ENCODE peak calls at places on chromosomes 1 and 21, in seven cellular contexts. I, R, Z, O, N, A and B are unnamed samples. For H3K4me1, the result is how much of the 10 kb centered on the place peaks cover.

GRCh38 chr21:26844258-26845065 is 747 bp downstream of the ADAMTS1 start:
- DNase-seq in I (no peak), R (peak), Z (peak), O (no peak), N (no peak), A (peak), B (peak)

GRCh38 chr21:46183910-46184624 is at the start of gene SPATC1L:
- DNase-seq in I (no peak), R (peak), Z (peak), O (no peak), N (peak), A (peak), B (peak)

GRCh38 chr1:86423473-86423872 is 498 bp upstream of the CLCA2 start:
- DNase-seq in I (no peak), R (no peak), Z (no peak), O (no peak), N (no peak), A (no peak), B (no peak)

GRCh38 chr1:180157576-180158057 is 2.9 kb downstream of the QSOX1 start:
- DNase-seq in I (no peak), R (no peak), Z (no peak), O (no peak), N (no peak), A (no peak), B (no peak)

GRCh38 chr1:53123462-53124129 is 18.8 kb downstream of the SLC1A7 start:
- DNase-seq in I (no peak), R (no peak), Z (peak), O (no peak), N (no peak), A (peak), B (no peak)

GRCh38 chr1:27395441-27396195 is 3.2 kb downstream of the GPR3 start:
- DNase-seq in I (peak), R (peak), Z (peak), O (peak), N (peak), A (peak), B (peak)

GRCh38 chr1:226110249-226111108 is 48.0 kb downstream of the H3-3A start:
- DNase-seq in I (peak), R (peak), Z (peak), O (peak), N (peak), A (peak), B (peak)

GRCh38 chr1:30194741-30195423 is 528.5 kb downstream of the MATN1 start:
- DNase-seq in I (no peak), R (no peak), Z (no peak), O (no peak), N (no peak), A (no peak), B (no peak)

GRCh38 chr1:167059045-167059728 is 31.0 kb downstream of the GPA33 start:
- DNase-seq in I (peak), R (peak), Z (peak), O (peak), N (peak), A (peak), B (peak)

GRCh38 chr1:16371725-16372124 is 4.7 kb downstream of the SZRD1 start:
- DNase-seq in I (no peak), R (no peak), Z (peak), O (no peak), N (no peak), A (no peak), B (no peak)

GRCh38 chr21:42245348-42246185 is 26.6 kb downstream of the ABCG1 start:
- DNase-seq in I (no peak), R (peak), Z (no peak), O (no peak), N (no peak), A (peak), B (peak)

GRCh38 chr1:204493882-204494280 is 724 bp downstream of the PIK3C2B start:
- DNase-seq in I (peak), R (peak), Z (peak), O (peak), N (peak), A (peak), B (peak)

GRCh38 chr1:42941640-42942330 is 16.9 kb downstream of the SLC2A1 start:
- DNase-seq in I (no peak), R (no peak), Z (peak), O (no peak), N (no peak), A (peak), B (no peak)

GRCh38 chr1:92481598-92482403 is 4.9 kb downstream of the GFI1 start:
- DNase-seq in I (no peak), R (peak), Z (no peak), O (no peak), N (no peak), A (no peak), B (peak)

GRCh38 chr1:15886613-15887167 is 39.2 kb downstream of the SPEN start:
- DNase-seq in I (no peak), R (no peak), Z (no peak), O (no peak), N (no peak), A (no peak), B (no peak)

GRCh38 chr1:60978421-60979357 is 103.7 kb upstream of the NFIA start:
- DNase-seq in I (peak), R (peak), Z (peak), O (peak), N (peak), A (peak), B (peak)

GRCh38 chr1:234582626-234583354 is 27.2 kb downstream of the IRF2BP2 start:
- DNase-seq in I (no peak), R (no peak), Z (peak), O (no peak), N (no peak), A (peak), B (peak)

GRCh38 chr1:24248859-24249258 is 61.8 kb upstream of the IFNLR1 start:
- DNase-seq in I (no peak), R (no peak), Z (no peak), O (no peak), N (peak), A (no peak), B (no peak)

GRCh38 chr1:101245575-101245927 is 8.7 kb downstream of the S1PR1 start:
- DNase-seq in I (no peak), R (no peak), Z (no peak), O (no peak), N (no peak), A (no peak), B (no peak)

GRCh38 chr1:106278706-106279105 is 777.8 kb upstream of the PRMT6 start:
- DNase-seq in I (no peak), R (no peak), Z (peak), O (no peak), N (no peak), A (no peak), B (no peak)
- H3K27ac ChIP-seq in I (no peak), R (no peak), Z (no peak), O (no peak), N (no peak), A (no peak), B (no peak)

GRCh38 chr1:85200870-85201339 is at the start of gene SYDE2:
- DNase-seq in I (peak), R (peak), Z (peak), O (peak), N (peak), A (peak), B (peak)

GRCh38 chr1:85201340-85202091 is 700 bp upstream of the SYDE2 start:
- DNase-seq in I (peak), R (peak), Z (peak), O (peak), N (peak), A (peak), B (peak)

GRCh38 chr1:85202864-85203255 is 2.0 kb upstream of the SYDE2 start:
- DNase-seq in I (no peak), R (no peak), Z (no peak), O (no peak), N (no peak), A (no peak), B (no peak)

GRCh38 chr1:85203573-85204169 is 2.9 kb upstream of the SYDE2 start:
- DNase-seq in I (no peak), R (no peak), Z (no peak), O (no peak), N (no peak), A (no peak), B (no peak)

GRCh38 chr1:85202092-85202863 is 1.5 kb upstream of the SYDE2 start:
- DNase-seq in I (no peak), R (no peak), Z (no peak), O (no peak), N (no peak), A (no peak), B (no peak)
- H3K4me1 ChIP-seq in I (under half), R (under half), Z (under half), O (under half), N (under half), A (under half), B (under half)

GRCh38 chr1:87905651-87906050 is 577.0 kb downstream of the LMO4 start:
- DNase-seq in I (no peak), R (no peak), Z (no peak), O (no peak), N (no peak), A (no peak), B (peak)
- H3K27ac ChIP-seq in I (no peak), R (no peak), Z (no peak), O (no peak), N (no peak), A (no peak), B (peak)

GRCh38 chr1:65165269-65166002 is 17.4 kb downstream of the AK4 start:
- DNase-seq in I (no peak), R (no peak), Z (no peak), O (no peak), N (peak), A (peak), B (no peak)
- H3K4me1 ChIP-seq in I (under half), R (under half), Z (under half), O (under half), N (under half), A (under half), B (under half)

GRCh38 chr21:38441153-38441552 is 57.1 kb downstream of the ERG start:
- DNase-seq in I (no peak), R (no peak), Z (no peak), O (no peak), N (no peak), A (no peak), B (no peak)

GRCh38 chr21:38439957-38440356 is 58.3 kb downstream of the ERG start:
- DNase-seq in I (no peak), R (no peak), Z (no peak), O (no peak), N (no peak), A (no peak), B (no peak)

GRCh38 chr21:38439336-38439900 is 58.9 kb downstream of the ERG start:
- DNase-seq in I (no peak), R (no peak), Z (peak), O (no peak), N (no peak), A (no peak), B (peak)

GRCh38 chr21:38440746-38441145 is 57.5 kb downstream of the ERG start:
- DNase-seq in I (no peak), R (no peak), Z (peak), O (no peak), N (no peak), A (no peak), B (peak)

GRCh38 chr21:38438476-38438893 is 59.8 kb downstream of the ERG start:
- DNase-seq in I (no peak), R (no peak), Z (peak), O (no peak), N (no peak), A (peak), B (peak)
- H3K27ac ChIP-seq in I (no peak), R (peak), Z (no peak), O (no peak), N (no peak), A (no peak), B (no peak)

GRCh38 chr1:164767257-164768044 is 208.5 kb downstream of the PBX1 start:
- DNase-seq in I (no peak), R (no peak), Z (peak), O (no peak), N (no peak), A (no peak), B (no peak)

GRCh38 chr1:164768045-164768402 is 209.0 kb downstream of the PBX1 start:
- DNase-seq in I (no peak), R (no peak), Z (peak), O (no peak), N (no peak), A (no peak), B (no peak)

GRCh38 chr1:164770149-164770529 is 211.2 kb downstream of the PBX1 start:
- DNase-seq in I (no peak), R (no peak), Z (no peak), O (no peak), N (no peak), A (no peak), B (no peak)

GRCh38 chr1:164769504-164770148 is 210.6 kb downstream of the PBX1 start:
- DNase-seq in I (no peak), R (no peak), Z (no peak), O (no peak), N (no peak), A (no peak), B (no peak)

GRCh38 chr1:164768619-164769018 is 209.6 kb downstream of the PBX1 start:
- DNase-seq in I (no peak), R (no peak), Z (peak), O (no peak), N (no peak), A (no peak), B (no peak)
- H3K4me1 ChIP-seq in I (under half), R (under half), Z (half or more), O (under half), N (under half), A (under half), B (half or more)

GRCh38 chr1:199733125-199733524 is 294.4 kb upstream of the NR5A2 start:
- DNase-seq in I (no peak), R (no peak), Z (peak), O (no peak), N (no peak), A (no peak), B (no peak)

GRCh38 chr1:199735660-199736059 is 291.9 kb upstream of the NR5A2 start:
- DNase-seq in I (no peak), R (no peak), Z (no peak), O (no peak), N (no peak), A (no peak), B (no peak)

GRCh38 chr1:199728345-199728744 is 299.2 kb upstream of the NR5A2 start:
- DNase-seq in I (no peak), R (no peak), Z (no peak), O (no peak), N (no peak), A (no peak), B (no peak)

GRCh38 chr1:199736646-199737045 is 290.9 kb upstream of the NR5A2 start:
- DNase-seq in I (no peak), R (no peak), Z (no peak), O (no peak), N (no peak), A (no peak), B (no peak)

DNA sequence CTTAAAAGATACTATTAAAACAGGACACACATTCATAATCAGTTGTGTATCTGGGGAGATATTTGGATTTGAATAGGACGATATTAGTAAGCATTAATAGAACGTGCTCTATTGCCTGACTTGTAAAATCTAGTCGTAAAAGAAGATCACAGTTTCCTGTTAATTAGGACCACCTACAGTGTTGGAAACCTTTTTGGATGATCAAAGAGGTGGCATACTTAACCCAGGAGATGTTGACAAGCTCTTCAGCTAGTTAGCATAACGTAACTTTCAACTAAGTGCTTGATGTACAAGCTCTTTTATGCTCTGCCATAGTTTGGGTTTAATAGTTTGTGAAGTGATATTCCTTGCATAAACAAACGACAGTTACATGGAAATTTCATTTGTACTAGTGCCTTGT is 293.3 kb upstream of the NR5A2 start:
- DNase-seq in I (no peak), R (no peak), Z (no peak), O (no peak), N (no peak), A (no peak), B (no peak)
- H3K27ac ChIP-seq in I (no peak), R (no peak), Z (no peak), O (no peak), N (no peak), A (no peak), B (no peak)

GRCh38 chr1:937521-937920 is 13.8 kb downstream of the SAMD11 start:
- DNase-seq in I (no peak), R (no peak), Z (no peak), O (no peak), N (no peak), A (no peak), B (no peak)

GRCh38 chr1:939511-940107 is 15.9 kb downstream of the SAMD11 start:
- DNase-seq in I (no peak), R (no peak), Z (no peak), O (no peak), N (no peak), A (no peak), B (no peak)

GRCh38 chr1:938088-938683 is 14.5 kb downstream of the SAMD11 start:
- DNase-seq in I (no peak), R (peak), Z (peak), O (no peak), N (no peak), A (no peak), B (peak)

GRCh38 chr1:940121-941026 is 16.7 kb downstream of the SAMD11 start:
- DNase-seq in I (peak), R (peak), Z (peak), O (no peak), N (no peak), A (peak), B (peak)

DNA sequence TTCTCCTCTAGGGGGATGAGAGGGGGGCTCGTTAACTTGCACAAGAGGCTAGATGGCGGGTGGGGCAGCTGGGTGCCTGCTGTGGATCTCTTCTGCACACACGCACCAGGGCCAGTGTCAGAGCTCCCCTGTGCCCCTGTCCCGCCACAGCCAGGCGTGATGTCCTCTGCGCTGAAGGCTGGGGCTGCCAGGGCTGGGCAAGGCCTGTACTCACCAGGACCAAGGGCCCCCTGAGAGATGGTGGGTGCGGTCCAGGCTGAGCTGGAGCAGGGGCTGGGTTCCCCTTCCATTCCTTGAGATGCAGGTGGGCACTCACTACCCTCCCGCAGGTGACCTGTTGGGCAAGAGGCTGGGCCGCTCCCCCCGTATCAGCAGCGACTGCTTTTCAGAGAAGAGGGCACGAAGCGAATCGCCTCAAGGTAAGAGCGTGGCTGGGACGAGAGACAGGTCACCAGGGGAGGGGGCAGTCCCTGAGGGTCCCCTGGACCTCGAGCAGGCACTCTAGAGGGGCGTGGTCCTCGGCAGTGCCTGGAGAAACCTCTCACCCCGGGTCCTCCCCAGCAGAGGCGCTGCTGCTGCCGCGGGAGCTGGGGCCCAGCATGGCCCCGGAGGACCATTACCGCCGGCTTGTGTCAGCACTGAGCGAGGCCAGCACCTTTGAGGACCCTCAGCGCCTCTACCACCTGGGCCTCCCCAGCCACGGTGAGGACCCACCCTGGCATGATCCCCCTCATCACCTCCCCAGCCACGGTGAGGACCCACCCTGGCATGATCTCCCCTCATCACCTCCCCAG is 15.2 kb downstream of the SAMD11 start:
- DNase-seq in I (no peak), R (no peak), Z (no peak), O (no peak), N (no peak), A (no peak), B (no peak)
- H3K4me1 ChIP-seq in I (under half), R (half or more), Z (under half), O (under half), N (under half), A (under half), B (under half)